ENCODE peak calls at places on chromosome 2, in four cellular contexts. H is mesendoderm, P is H9, W is psoas muscle. U is an unnamed sample.

GRCh38 chr2:46392561-46393351 is 86.6 kb upstream of the TMEM247 start:
- DNase-seq in H (no peak), P (peak; percentile 22), W (no peak), U (no peak)

GRCh38 chr2:6883448-6884122 is 6.0 kb downstream of the RSAD2 start:
- DNase-seq in H (no peak), P (no peak), W (no peak), U (no peak)

GRCh38 chr2:72083751-72084583 is 63.7 kb downstream of the CYP26B1 start:
- DNase-seq in H (no peak), P (no peak), W (no peak), U (no peak)

GRCh38 chr2:154846842-154847241 is 148.3 kb downstream of the KCNJ3 start:
- DNase-seq in H (no peak), P (no peak), W (no peak), U (no peak)

GRCh38 chr2:128311216-128311754 is 7.4 kb downstream of the HS6ST1 start:
- DNase-seq in H (no peak), P (no peak), W (peak; percentile 14), U (peak; percentile 0)

GRCh38 chr2:119435148-119435952 is 3.7 kb downstream of the TMEM37 start:
- DNase-seq in H (no peak), P (peak; percentile 8), W (no peak), U (no peak)

GRCh38 chr2:216773072-216773471 is 77.7 kb upstream of the IGFBP5 start:
- DNase-seq in H (no peak), P (no peak), W (peak; percentile 77), U (no peak)

GRCh38 chr2:8541636-8542035 is 140.2 kb upstream of the ID2 start:
- DNase-seq in H (no peak), P (peak; percentile 10), W (no peak), U (no peak)

GRCh38 chr2:69059731-69060290 is 46.8 kb downstream of the ANTXR1 start:
- DNase-seq in H (no peak), P (no peak), W (no peak), U (no peak)
- H3K27ac ChIP-seq in H (no peak overlapping the region), P (no peak overlapping the region), W (no peak overlapping the region), U (no peak overlapping the region)

DNA sequence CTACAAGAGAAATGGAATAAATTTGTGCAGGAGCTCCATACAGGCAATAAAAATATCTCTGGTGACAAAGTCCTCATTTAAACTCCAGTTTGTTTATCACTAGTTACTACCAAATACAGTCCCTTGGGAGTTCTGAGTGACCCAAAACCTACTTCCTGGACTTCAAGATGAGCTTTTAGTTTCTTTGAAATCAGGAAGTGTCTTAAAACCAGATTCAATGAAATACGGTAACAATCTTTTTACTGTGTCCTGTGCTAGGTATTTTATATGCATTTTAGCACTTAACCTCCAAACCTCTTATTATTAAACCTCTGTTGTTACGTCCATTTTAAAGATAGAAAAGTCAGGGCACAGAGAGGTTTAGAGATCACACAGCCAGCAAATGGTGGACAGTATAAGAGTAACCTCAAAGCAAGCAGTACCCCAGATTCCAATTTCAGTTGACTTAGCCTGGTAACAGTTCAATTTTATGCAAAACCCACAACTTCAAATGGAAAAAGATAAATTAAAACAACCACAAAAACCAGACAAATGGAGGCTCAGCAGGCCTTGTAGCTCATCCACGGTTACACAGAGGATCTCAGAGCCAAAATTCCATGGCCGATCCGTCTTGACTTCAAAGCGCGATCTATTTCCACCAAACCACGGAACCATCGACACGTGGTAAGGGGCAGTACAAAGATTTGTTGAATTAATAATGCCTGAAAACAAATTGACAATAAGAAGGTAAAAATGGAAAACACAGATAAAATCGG is 1.3 kb upstream of the KCMF1 start:
- DNase-seq in H (peak; percentile 53), P (no peak), W (no peak), U (peak; percentile 62)
- H3K27ac ChIP-seq in H (peak overlapping the region; percentile 97), P (peak overlapping the region; percentile 12), W (peak overlapping the region; percentile 98), U (peak overlapping the region; percentile 88)

DNA sequence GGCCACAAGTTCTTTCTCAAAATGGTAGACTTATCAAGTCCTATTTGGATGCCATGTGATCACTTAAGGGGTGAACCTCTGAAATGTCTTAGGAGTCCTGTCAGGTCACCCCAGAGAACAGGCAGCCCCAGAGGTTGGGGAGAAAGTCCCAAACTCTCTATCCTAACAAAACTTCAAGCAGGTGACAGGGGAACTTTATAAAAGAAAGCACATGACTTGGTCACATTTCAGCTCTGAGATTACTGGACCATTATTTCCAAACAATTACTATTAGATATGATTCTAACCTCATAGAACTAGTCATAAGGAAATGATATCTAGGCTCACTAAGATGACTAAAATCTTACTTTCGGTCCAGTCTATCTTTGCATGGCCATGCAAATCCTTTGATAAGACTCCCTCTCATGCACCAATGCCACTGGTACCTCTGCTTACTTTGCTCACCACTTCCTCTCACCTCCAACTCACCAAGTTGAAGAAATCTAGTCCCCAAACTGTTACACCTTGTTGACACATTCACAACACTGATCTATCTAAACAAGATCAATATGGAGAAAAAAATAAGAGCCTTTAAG is 107.0 kb downstream of the GALNT14 start:
- DNase-seq in H (no peak), P (no peak), W (no peak), U (no peak)
- H3K27ac ChIP-seq in H (no peak overlapping the region), P (no peak overlapping the region), W (no peak overlapping the region), U (no peak overlapping the region)

DNA sequence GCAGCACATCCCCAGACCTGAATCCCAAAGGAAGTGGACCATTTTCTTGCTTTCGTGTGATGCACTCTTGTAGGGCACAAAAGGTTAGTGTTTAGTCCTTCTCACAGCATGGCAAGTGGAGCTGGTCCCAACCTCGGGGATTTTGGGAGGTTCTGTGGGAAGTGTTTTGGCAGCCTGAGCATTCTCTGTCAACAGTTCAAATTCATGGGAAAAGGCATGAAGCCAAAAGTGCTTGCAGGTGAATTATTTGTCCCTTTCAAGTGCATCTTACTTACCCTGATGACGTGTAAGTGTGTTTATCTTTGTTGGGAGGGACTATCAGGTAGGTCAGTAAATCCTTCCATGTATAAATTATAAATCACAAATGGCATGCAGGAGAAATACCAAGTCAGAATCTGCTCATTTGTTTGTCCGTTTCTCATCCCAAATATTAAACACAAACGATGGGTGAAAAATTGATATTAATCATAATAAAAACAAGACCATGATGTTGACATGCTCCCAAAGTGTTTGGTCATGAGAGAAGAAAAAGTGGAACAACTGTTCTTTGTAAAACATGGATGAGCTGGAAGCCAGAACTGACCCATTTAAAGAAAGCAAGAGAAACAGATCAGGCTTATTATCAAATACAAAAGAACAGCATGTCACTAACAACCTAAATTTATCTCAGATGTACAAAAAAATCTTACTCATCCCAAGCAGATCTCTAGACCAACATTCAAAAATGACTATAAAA is 57.6 kb downstream of the EPHA4 start:
- DNase-seq in H (no peak), P (no peak), W (no peak), U (no peak)
- H3K27ac ChIP-seq in H (no peak overlapping the region), P (no peak overlapping the region), W (no peak overlapping the region), U (no peak overlapping the region)

GRCh38 chr2:286774-287392 is 1.0 kb downstream of the ALKAL2 start:
- DNase-seq in H (peak; percentile 82), P (peak; percentile 40), W (peak; percentile 24), U (no peak)

GRCh38 chr2:284896-285492 is 2.9 kb downstream of the ALKAL2 start:
- DNase-seq in H (no peak), P (no peak), W (no peak), U (no peak)

GRCh38 chr2:283996-284794 is 3.7 kb downstream of the ALKAL2 start:
- DNase-seq in H (peak; percentile 57), P (peak; percentile 40), W (no peak), U (no peak)

GRCh38 chr2:285990-286389 is 1.9 kb downstream of the ALKAL2 start:
- DNase-seq in H (no peak), P (no peak), W (no peak), U (no peak)

GRCh38 chr2:285506-285905 is 2.4 kb downstream of the ALKAL2 start:
- DNase-seq in H (peak; percentile 76), P (no peak), W (no peak), U (no peak)
- H3K27ac ChIP-seq in H (no peak overlapping the region), P (no peak overlapping the region), W (no peak overlapping the region), U (no peak overlapping the region)